ENCODE peak calls at places on chromosome 15, in eight cellular contexts. S is activated CD8-positive, alpha-beta memory T cell treated with anti-CD3 and anti-CD28 coated beads, Interleukin-2, amount 10 ng/mL, durations not matched to agents 7 days and 5 days; F is natural killer cell; I is right cardiac atrium; B is T-cell; W is effector memory CD8-positive, alpha-beta T cell; P is left lobe of liver; J is sciatic nerve. U is an unnamed sample.

GRCh38 chr15:30008156-30008555 is 74.6 kb upstream of the GOLGA8J start:
- ATAC-seq in S (no peak), F (no peak), I (no peak), B (no peak), W (no peak), P (no peak), J (no peak), U (no peak)

GRCh38 chr15:22253676-22254408 is 173.5 kb downstream of the OR4M2 start:
- ATAC-seq in S (peak), F (peak), I (no peak), B (peak), W (peak), P (no peak), J (no peak), U (no peak)

GRCh38 chr15:28977377-28978010 is 91.7 kb downstream of the APBA2 start:
- ATAC-seq in S (no peak), F (no peak), I (peak), B (no peak), W (no peak), P (no peak), J (no peak), U (peak)

GRCh38 chr15:68729789-68730201 is 90.9 kb downstream of the ANP32A start:
- ATAC-seq in S (no peak), F (no peak), I (peak), B (no peak), W (no peak), P (no peak), J (peak), U (peak)

GRCh38 chr15:70319466-70319865 is 221.7 kb upstream of the TLE3 start:
- ATAC-seq in S (no peak), F (no peak), I (no peak), B (no peak), W (peak), P (no peak), J (no peak), U (no peak)

GRCh38 chr15:40918799-40919392 is 10.2 kb upstream of the DLL4 start:
- ATAC-seq in S (no peak), F (no peak), I (peak), B (no peak), W (no peak), P (no peak), J (peak), U (peak)

GRCh38 chr15:68820205-68820588 is 498 bp downstream of the ANP32A start:
- ATAC-seq in S (no peak), F (peak), I (no peak), B (peak), W (peak), P (no peak), J (peak), U (no peak)

GRCh38 chr15:33655488-33655887 is 312.8 kb upstream of the CHRM5 start:
- ATAC-seq in S (no peak), F (no peak), I (no peak), B (no peak), W (no peak), P (no peak), J (no peak), U (no peak)

GRCh38 chr15:63601026-63601726 is 4.0 kb downstream of the FBXL22 start:
- ATAC-seq in S (peak), F (peak), I (peak), B (peak), W (peak), P (peak), J (peak), U (peak)

GRCh38 chr15:47196057-47196456 is 521.2 kb upstream of the SEMA6D start:
- ATAC-seq in S (peak), F (peak), I (peak), B (no peak), W (no peak), P (peak), J (peak), U (peak)

GRCh38 chr15:58771621-58772235 is 626 bp downstream of the MINDY2 start:
- ATAC-seq in S (peak), F (no peak), I (peak), B (no peak), W (no peak), P (peak), J (peak), U (peak)

GRCh38 chr15:26739791-26740190 is 33.1 kb downstream of the GABRB3 start:
- ATAC-seq in S (no peak), F (no peak), I (no peak), B (no peak), W (no peak), P (no peak), J (no peak), U (no peak)

GRCh38 chr15:68896178-68896577 is 34.1 kb upstream of the SPESP1 start:
- ATAC-seq in S (no peak), F (no peak), I (no peak), B (no peak), W (no peak), P (no peak), J (no peak), U (no peak)

GRCh38 chr15:38231430-38231829 is 21.2 kb upstream of the SPRED1 start:
- ATAC-seq in S (no peak), F (no peak), I (no peak), B (no peak), W (no peak), P (no peak), J (no peak), U (no peak)

GRCh38 chr15:25609371-25609770 is 170.5 kb upstream of the UBE3A start:
- ATAC-seq in S (no peak), F (no peak), I (no peak), B (no peak), W (no peak), P (no peak), J (no peak), U (no peak)

GRCh38 chr15:99508807-99509311 is 56.9 kb upstream of the MEF2A start:
- ATAC-seq in S (no peak), F (no peak), I (no peak), B (no peak), W (no peak), P (no peak), J (no peak), U (no peak)

GRCh38 chr15:64925335-64926330 is 13.9 kb downstream of the ANKDD1A start:
- ATAC-seq in S (no peak), F (no peak), I (no peak), B (no peak), W (no peak), P (no peak), J (no peak), U (no peak)

GRCh38 chr15:88258021-88258641 is 1.6 kb upstream of the NTRK3 start:
- ATAC-seq in S (no peak), F (no peak), I (peak), B (no peak), W (no peak), P (no peak), J (peak), U (no peak)